ENCODE peak calls at places on chromosomes 1 and 21, in four cellular contexts. P, W, B and C are unnamed samples.

GRCh38 chr21:45387506-45387905 is 17.5 kb upstream of the COL18A1 start:
- DNase-seq in P (no peak), W (no peak), B (peak), C (no peak)

GRCh38 chr1:209029737-209030136 is 553.8 kb upstream of the CAMK1G start:
- DNase-seq in P (peak), W (no peak), B (no peak), C (no peak)

GRCh38 chr1:58997637-58998036 is 213.8 kb upstream of the JUN start:
- DNase-seq in P (no peak), W (no peak), B (no peak), C (no peak)

GRCh38 chr1:20830378-20830777 is 43.3 kb upstream of the HP1BP3 start:
- DNase-seq in P (peak), W (no peak), B (no peak), C (no peak)

GRCh38 chr1:103171041-103171590 is 62.8 kb upstream of the COL11A1 start:
- DNase-seq in P (no peak), W (no peak), B (no peak), C (no peak)

GRCh38 chr1:46587072-46587471 is 17.0 kb downstream of the MKNK1 start:
- DNase-seq in P (no peak), W (no peak), B (peak), C (no peak)

GRCh38 chr1:119702384-119702783 is 9.3 kb upstream of the PHGDH start:
- DNase-seq in P (no peak), W (no peak), B (no peak), C (no peak)

GRCh38 chr1:221704291-221704690 is 37.6 kb downstream of the DUSP10 start:
- DNase-seq in P (no peak), W (no peak), B (no peak), C (no peak)

GRCh38 chr1:110056776-110057175 is 13.7 kb downstream of the ALX3 start:
- DNase-seq in P (no peak), W (no peak), B (no peak), C (no peak)